ENCODE peak calls at places on chromosomes 3 and 15, in ten cellular contexts. V is GM23338, E is spleen, N is suprapubic skin, A is GM12878, L is breast epithelium, G is HCT116, T is K562, U is transverse colon, Z is HL-60. X is an unnamed sample.

GRCh38 chr15:82538961-82539689 is 1.1 kb downstream of the RPS17 start:
- DNase-seq in V (peak), E (no peak), N (no peak), A (no peak), L (no peak), G (no peak), T (peak), U (no peak), Z (no peak), X (no peak)

GRCh38 chr3:14150491-14151230 is 25.8 kb downstream of the TMEM43 start:
- DNase-seq in V (no peak), E (no peak), N (no peak), A (no peak), L (no peak), G (no peak), T (no peak), U (no peak), Z (no peak), X (no peak)

GRCh38 chr3:128410669-128411573 is 55.8 kb downstream of the DNAJB8 start:
- DNase-seq in V (no peak), E (no peak), N (no peak), A (no peak), L (no peak), G (no peak), T (peak), U (no peak), Z (no peak), X (no peak)

GRCh38 chr15:100229181-100230163 is 112.3 kb downstream of the ADAMTS17 start:
- DNase-seq in V (no peak), E (no peak), N (peak), A (no peak), L (no peak), G (no peak), T (no peak), U (no peak), Z (no peak), X (no peak)

GRCh38 chr3:112390783-112391641 is 58.1 kb downstream of the CD200 start:
- DNase-seq in V (peak), E (no peak), N (no peak), A (no peak), L (peak), G (no peak), T (no peak), U (no peak), Z (no peak), X (no peak)

GRCh38 chr3:89697321-89697916 is 590.0 kb downstream of the EPHA3 start:
- DNase-seq in V (no peak), E (peak), N (no peak), A (no peak), L (no peak), G (no peak), T (no peak), U (peak), Z (no peak), X (no peak)

GRCh38 chr3:114307222-114307840 is 13.5 kb downstream of the TIGIT start:
- DNase-seq in V (no peak), E (no peak), N (no peak), A (no peak), L (no peak), G (no peak), T (no peak), U (no peak), Z (no peak), X (no peak)

GRCh38 chr3:13325092-13325491 is 95.0 kb downstream of the NUP210 start:
- DNase-seq in V (no peak), E (no peak), N (no peak), A (no peak), L (no peak), G (no peak), T (no peak), U (peak), Z (no peak), X (no peak)

GRCh38 chr3:40102182-40102581 is 207.3 kb upstream of the EIF1B start:
- DNase-seq in V (no peak), E (no peak), N (no peak), A (no peak), L (no peak), G (no peak), T (no peak), U (no peak), Z (no peak), X (no peak)

GRCh38 chr3:150030841-150031240 is 60.1 kb upstream of the PFN2 start:
- DNase-seq in V (no peak), E (no peak), N (no peak), A (no peak), L (no peak), G (no peak), T (no peak), U (no peak), Z (no peak), X (no peak)

GRCh38 chr15:36409819-36410218 is 169.6 kb upstream of the CDIN1 start:
- DNase-seq in V (no peak), E (no peak), N (no peak), A (no peak), L (no peak), G (no peak), T (no peak), U (no peak), Z (no peak), X (no peak)

GRCh38 chr15:36403351-36403750 is 176.1 kb upstream of the CDIN1 start:
- DNase-seq in V (no peak), E (no peak), N (no peak), A (no peak), L (no peak), G (no peak), T (no peak), U (no peak), Z (no peak), X (no peak)

GRCh38 chr15:36406366-36406765 is 173.1 kb upstream of the CDIN1 start:
- DNase-seq in V (no peak), E (no peak), N (no peak), A (no peak), L (no peak), G (no peak), T (no peak), U (no peak), Z (no peak), X (no peak)

DNA sequence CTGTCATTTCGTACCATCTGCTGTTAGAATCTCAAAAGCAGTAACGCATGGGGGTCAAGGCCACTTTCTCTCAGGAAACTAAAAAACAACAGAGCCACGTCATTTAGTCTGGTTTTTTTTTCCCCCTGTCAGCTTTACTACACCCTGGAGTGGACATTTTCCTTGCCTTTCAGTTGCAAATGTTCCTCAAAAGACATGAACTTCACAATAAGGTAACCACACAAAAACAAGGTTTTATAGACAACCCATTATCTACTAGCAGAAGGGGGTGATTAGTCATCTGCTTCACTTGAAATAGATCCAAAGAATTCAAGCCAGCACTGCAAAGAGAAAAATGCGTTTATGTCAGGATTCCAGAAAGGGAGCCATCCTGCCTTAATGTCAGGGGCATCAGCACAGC is 171.8 kb upstream of the CDIN1 start:
- DNase-seq in V (no peak), E (no peak), N (no peak), A (no peak), L (no peak), G (no peak), T (peak), U (no peak), Z (no peak), X (no peak)
- TF ChIP-seq POLR2AphosphoS5 in V (no peak), E (no peak), N (no peak), A (no peak), L (no peak), G (no peak), T (no peak), U (no peak), Z (no peak), X (no peak)

DNA sequence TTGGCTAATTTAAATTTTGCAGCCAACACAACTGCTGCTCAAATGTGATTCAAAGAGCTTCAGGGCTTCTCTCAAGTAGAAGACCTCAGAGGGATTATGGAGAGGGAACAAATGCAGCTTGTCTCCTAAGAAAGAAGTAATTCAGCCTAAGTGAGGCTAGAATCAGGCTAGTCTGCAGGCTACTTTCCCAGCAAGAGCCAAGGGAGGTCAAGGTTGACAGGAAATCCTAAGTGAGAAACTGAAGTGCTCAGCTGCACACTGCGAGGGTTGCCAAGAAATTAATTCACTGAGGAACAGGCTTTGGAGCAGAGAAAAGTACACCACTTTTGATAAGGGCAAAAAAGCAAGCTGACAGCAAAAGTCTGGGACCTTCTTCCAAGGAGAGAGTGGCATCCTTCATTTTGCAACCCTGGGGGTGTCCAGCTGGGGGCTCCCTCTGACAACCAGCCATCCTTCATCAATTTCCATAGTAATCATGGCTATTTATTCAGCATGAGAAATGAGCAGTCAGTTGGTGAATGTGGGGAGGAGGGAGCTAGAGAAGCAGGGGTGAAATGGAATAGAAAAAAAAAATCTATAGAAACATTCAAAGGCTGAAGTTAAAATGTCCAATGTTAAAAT is 646.4 kb upstream of the ADAMTS9 start:
- DNase-seq in V (peak), E (no peak), N (no peak), A (no peak), L (no peak), G (no peak), T (peak), U (no peak), Z (no peak), X (no peak)
- TF ChIP-seq CTCF in V (peak), E (no peak), N (no peak), A (no peak), L (no peak), G (peak), T (peak), U (no peak), Z (no peak), X (peak)

GRCh38 chr15:35720984-35721383 is 175.0 kb upstream of the DPH6 start:
- DNase-seq in V (no peak), E (no peak), N (no peak), A (no peak), L (no peak), G (no peak), T (no peak), U (no peak), Z (no peak), X (no peak)
- TF ChIP-seq POLR2AphosphoS5 in V (no peak), E (no peak), N (no peak), A (no peak), L (no peak), G (no peak), T (no peak), U (no peak), Z (no peak), X (no peak)

GRCh38 chr3:4996771-4997291 is 17.6 kb downstream of the BHLHE40 start:
- DNase-seq in V (no peak), E (no peak), N (no peak), A (no peak), L (no peak), G (no peak), T (peak), U (no peak), Z (no peak), X (peak)
- TF ChIP-seq CTCF in V (no peak), E (no peak), N (no peak), A (no peak), L (no peak), G (no peak), T (peak), U (no peak), Z (no peak), X (no peak)

DNA sequence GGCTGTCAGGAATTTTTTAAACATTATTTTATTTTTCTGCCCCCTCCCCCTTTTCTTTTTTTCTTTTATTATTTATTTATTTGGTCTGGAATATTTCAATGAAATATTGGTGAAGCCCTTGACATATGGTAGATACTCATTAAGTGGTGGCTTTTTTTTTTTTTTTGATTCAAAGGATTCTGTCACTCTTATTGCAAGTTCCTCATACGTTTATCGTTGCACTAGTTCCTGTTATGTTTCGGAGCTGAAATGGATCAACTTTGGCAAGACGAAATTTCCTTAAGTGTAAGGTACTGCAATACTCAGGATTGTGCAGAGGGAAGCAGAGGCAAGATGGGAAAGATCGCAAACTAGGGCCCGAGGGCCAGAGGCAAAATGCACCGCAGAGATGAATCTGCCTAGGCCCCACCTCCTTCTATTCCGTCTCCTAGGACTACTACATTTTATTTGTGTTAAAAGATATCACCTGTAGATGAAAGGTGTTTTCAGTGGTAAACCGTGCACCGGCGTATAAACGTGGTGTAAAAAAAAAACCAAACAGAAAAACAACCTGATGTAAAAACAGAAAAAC is 402 bp downstream of the RNU6-1 start:
- DNase-seq in V (no peak), E (peak), N (no peak), A (no peak), L (no peak), G (peak), T (peak), U (no peak), Z (peak), X (peak)
- TF ChIP-seq POLR2AphosphoS5 in V (no peak), E (no peak), N (no peak), A (no peak), L (no peak), G (no peak), T (no peak), U (no peak), Z (no peak), X (no peak)

DNA sequence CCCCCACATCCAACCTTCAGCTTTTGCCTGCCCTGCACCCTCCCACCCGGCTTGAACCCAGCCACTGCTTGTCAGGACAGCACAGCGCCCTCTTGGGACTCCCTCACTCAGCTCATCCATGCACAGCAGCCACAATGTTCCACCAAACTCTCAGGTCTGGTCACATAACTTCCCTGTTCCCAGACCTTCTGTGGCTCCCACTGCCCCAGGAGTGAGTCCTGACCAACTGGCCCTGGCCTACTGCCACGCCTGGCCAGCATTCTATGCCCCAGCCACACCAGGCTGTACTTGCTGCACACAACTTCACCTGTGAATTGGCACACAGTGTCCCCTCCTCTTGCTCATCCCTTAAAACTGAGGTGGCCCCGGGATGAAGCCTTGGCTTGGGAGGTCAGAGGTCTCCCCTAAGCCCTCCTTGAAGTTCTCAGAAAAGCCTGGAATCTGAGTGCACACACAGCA is 21.0 kb downstream of the PLXNB1 start:
- DNase-seq in V (no peak), E (peak), N (peak), A (no peak), L (peak), G (no peak), T (no peak), U (no peak), Z (no peak), X (peak)
- TF ChIP-seq CTCF in V (peak), E (no peak), N (no peak), A (peak), L (no peak), G (peak), T (peak), U (no peak), Z (peak), X (no peak)

DNA sequence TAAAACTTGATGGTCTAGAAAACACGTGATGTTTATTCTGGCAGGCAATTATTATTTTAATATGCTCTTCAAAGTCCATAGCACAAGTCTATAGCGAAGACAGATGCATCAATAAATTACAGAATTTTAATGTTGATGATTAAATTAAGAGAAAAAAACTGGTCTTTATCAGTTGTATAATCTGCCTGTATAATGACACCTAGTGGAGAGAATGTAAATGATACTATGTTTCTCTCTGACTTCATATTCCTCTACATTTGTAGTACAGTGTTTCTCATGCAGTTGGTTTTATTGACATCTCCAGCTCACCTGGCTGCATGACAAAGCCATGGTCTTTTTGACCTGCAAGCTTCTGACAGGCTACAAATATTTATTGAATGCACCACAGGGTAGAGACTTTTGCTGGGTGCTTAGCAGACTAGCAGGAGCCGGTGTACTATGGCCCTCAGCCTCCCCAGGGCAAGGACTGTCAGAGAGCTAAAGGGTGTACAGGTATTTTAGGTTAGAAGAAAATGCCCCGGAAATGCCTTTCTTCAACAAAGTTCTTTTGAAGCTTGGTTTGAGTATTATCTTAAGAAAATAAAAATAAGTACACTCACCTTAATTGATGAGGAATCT is 289.9 kb downstream of the GAP43 start:
- DNase-seq in V (peak), E (no peak), N (no peak), A (no peak), L (no peak), G (no peak), T (no peak), U (no peak), Z (no peak), X (no peak)
- TF ChIP-seq POLR2AphosphoS5 in V (no peak), E (no peak), N (no peak), A (no peak), L (no peak), G (no peak), T (no peak), U (no peak), Z (no peak), X (no peak)

DNA sequence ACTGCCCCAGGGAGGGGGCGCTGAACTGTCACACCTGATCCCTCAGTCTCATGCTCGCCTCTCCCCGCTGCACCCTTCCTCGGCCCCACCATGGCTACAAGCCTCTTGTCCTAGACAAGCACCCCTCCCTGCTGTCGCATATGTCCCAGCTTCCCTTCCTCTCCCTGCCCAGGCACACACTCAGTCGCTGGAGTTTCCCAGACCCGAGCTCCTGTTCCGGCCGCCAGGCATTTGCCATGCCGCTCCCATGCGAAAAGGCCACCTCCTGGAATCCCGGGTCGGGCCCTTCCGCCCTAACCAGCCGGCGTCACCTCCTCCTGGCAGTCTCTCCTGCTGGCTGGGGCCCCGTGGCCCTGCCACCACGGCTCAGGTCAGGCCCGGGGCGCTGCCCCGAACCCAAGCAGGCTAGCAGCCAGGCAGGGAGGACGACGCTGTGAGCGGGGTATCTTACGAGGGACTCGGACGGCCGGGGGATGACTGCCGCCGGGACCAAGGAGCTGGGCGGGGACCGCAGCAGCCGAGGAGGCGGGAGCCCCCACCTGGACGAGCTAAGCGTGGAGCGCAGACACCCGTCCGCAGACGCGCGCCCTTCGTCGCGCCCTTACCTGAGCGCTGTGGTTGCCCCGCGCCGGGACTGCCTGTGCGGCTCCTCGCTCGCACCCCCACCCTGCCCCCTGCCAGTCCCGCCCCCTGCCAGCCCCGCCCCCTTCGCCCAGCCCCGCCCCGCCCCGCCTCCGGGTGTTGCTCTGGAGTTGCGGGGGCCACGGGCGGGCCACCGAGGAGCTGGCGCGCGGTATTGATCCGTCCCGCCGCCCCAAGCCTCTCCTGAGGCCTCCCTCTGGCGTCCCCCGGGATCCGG is at the start of gene ALS2CL:
- DNase-seq in V (peak), E (peak), N (peak), A (no peak), L (peak), G (no peak), T (peak), U (peak), Z (peak), X (peak)
- TF ChIP-seq CTCF in V (no peak), E (no peak), N (no peak), A (no peak), L (no peak), G (no peak), T (no peak), U (no peak), Z (no peak), X (no peak)

DNA sequence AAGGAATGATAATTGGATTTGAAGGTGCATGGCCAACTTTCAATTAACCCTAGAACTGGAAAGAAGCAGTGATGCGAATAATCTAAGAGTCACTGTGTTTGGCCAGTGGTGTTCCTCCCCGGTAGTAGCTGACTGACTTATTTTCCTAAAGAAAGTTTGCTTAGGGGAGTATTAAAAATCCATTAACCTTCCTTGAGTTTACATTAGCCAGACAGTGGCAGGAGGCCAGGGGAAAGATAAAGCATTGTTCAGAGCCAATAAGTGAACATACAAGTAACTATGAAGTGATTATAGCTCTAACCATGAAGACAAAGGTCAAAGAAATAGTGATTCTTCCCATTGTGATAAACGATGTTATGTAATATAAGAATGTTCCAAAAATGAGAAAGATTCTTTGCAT is 8.9 kb upstream of the TMEM202 start:
- DNase-seq in V (no peak), E (no peak), N (no peak), A (no peak), L (no peak), G (no peak), T (no peak), U (no peak), Z (no peak), X (no peak)
- TF ChIP-seq POLR2AphosphoS5 in V (no peak), E (no peak), N (no peak), A (no peak), L (no peak), G (no peak), T (no peak), U (no peak), Z (no peak), X (no peak)

X was measured in sigmoid colon.